ENCODE peak calls at places on chromosomes 16 and 17, in eight cellular contexts. V is M059J, B is mesenteric fat pad, I is AG04450, S is kidney glomerular epithelial cell, J is ovary, H is NCI-H774, W is kidney tubule cell. G is an unnamed sample.

GRCh38 chr17:41199421-41200098 is 9.9 kb downstream of the KRTAP9-1 start:
- DNase-seq in V (no peak), B (no peak), I (no peak), S (no peak), J (no peak), H (no peak), W (no peak), G (no peak)

GRCh38 chr17:77185137-77185536 is 44.4 kb downstream of the SEC14L1 start:
- DNase-seq in V (no peak), B (no peak), I (no peak), S (no peak), J (no peak), H (no peak), W (peak), G (no peak)

GRCh38 chr17:54324813-54325212 is 502.1 kb downstream of the KIF2B start:
- DNase-seq in V (no peak), B (no peak), I (no peak), S (no peak), J (no peak), H (no peak), W (no peak), G (no peak)

GRCh38 chr16:20300312-20301097 is 26.8 kb downstream of the GP2 start:
- DNase-seq in V (peak), B (no peak), I (no peak), S (peak), J (peak), H (peak), W (peak), G (peak)

GRCh38 chr17:31535581-31535981 is 144.1 kb downstream of the RAB11FIP4 start:
- DNase-seq in V (no peak), B (no peak), I (no peak), S (no peak), J (no peak), H (peak), W (no peak), G (no peak)

GRCh38 chr17:12349297-12349696 is 316.4 kb upstream of the MYOCD start:
- DNase-seq in V (peak), B (no peak), I (no peak), S (peak), J (no peak), H (no peak), W (peak), G (no peak)

GRCh38 chr17:50626037-50626574 is 8.6 kb upstream of the ABCC3 start:
- DNase-seq in V (peak), B (no peak), I (peak), S (peak), J (peak), H (peak), W (peak), G (peak)

GRCh38 chr17:1649844-1650409 is at the start of gene RILP:
- DNase-seq in V (peak), B (no peak), I (no peak), S (no peak), J (peak), H (no peak), W (peak), G (peak)

GRCh38 chr16:11697319-11697718 is 29.1 kb downstream of the SNN start:
- DNase-seq in V (no peak), B (no peak), I (no peak), S (no peak), J (no peak), H (no peak), W (no peak), G (no peak)

GRCh38 chr17:40553694-40554534 is 11.4 kb downstream of the CCR7 start:
- DNase-seq in V (no peak), B (peak), I (no peak), S (no peak), J (peak), H (no peak), W (no peak), G (no peak)

GRCh38 chr17:78427140-78427539 is 48.7 kb downstream of the PGS1 start:
- DNase-seq in V (no peak), B (no peak), I (no peak), S (no peak), J (no peak), H (no peak), W (no peak), G (no peak)

GRCh38 chr16:59067207-59067606 is 333.1 kb upstream of the GOT2 start:
- DNase-seq in V (peak), B (no peak), I (no peak), S (peak), J (no peak), H (no peak), W (peak), G (no peak)

GRCh38 chr16:49731911-49732310 is 124.0 kb downstream of the ZNF423 start:
- DNase-seq in V (no peak), B (no peak), I (no peak), S (no peak), J (no peak), H (no peak), W (no peak), G (no peak)

GRCh38 chr17:60641126-60641525 is 36.5 kb upstream of the BCAS3 start:
- DNase-seq in V (peak), B (no peak), I (no peak), S (no peak), J (no peak), H (no peak), W (no peak), G (no peak)

GRCh38 chr17:14919580-14920160 is 345.5 kb downstream of the PMP22 start:
- DNase-seq in V (no peak), B (no peak), I (no peak), S (peak), J (no peak), H (peak), W (no peak), G (no peak)

GRCh38 chr17:41013181-41013580 is 4.3 kb upstream of the KRTAP3-1 start:
- DNase-seq in V (peak), B (no peak), I (no peak), S (no peak), J (no peak), H (no peak), W (peak), G (peak)

GRCh38 chr16:81714593-81714992 is 64.5 kb upstream of the PLCG2 start:
- DNase-seq in V (no peak), B (no peak), I (no peak), S (no peak), J (peak), H (no peak), W (no peak), G (no peak)

GRCh38 chr16:66240088-66240487 is 126.4 kb upstream of the CDH5 start:
- DNase-seq in V (no peak), B (peak), I (no peak), S (no peak), J (no peak), H (no peak), W (no peak), G (no peak)

GRCh38 chr17:7421186-7421585 is 1.1 kb downstream of the SPEM1 start:
- DNase-seq in V (no peak), B (no peak), I (no peak), S (no peak), J (no peak), H (no peak), W (no peak), G (no peak)

GRCh38 chr16:1612320-1613111 is at the start of gene CRAMP1:
- DNase-seq in V (peak), B (no peak), I (no peak), S (no peak), J (no peak), H (no peak), W (peak), G (peak)

G was measured in MCF 10A.